ENCODE peak calls at places on chromosomes 1 and 21, in nine cellular contexts. L is EH; Q is fibroblast of mammary gland; F is choroid plexus epithelial cell; B is stimulated activated naive B cell treated with anti-CD40 and anti-IgM and Interleukin-4, amounts not matched to agents 10 μg/mL and 1 μg/mL and 100 μg/mL, for 72 hours; H is fibroblast of pulmonary artery; S is pancreas; D is neural crest cell; M is BJ. Z is an unnamed sample.

GRCh38 chr1:218674280-218674773 is 329.2 kb downstream of the TGFB2 start:
- DNase-seq in L (peak; percentile 87), Q (peak; percentile 48), F (peak; percentile 98), B (no peak), H (peak; percentile 90), S (no peak), D (peak; percentile 21), M (peak; percentile 43), Z (peak; percentile 43)

GRCh38 chr1:232226197-232226681 is 403.7 kb downstream of the SIPA1L2 start:
- DNase-seq in L (peak; percentile 89), Q (peak; percentile 56), F (peak; percentile 60), B (no peak), H (peak; percentile 31), S (no peak), D (no peak), M (peak; percentile 60), Z (no peak)

GRCh38 chr1:228339766-228340685 is 66.6 kb downstream of the TRIM11 start:
- DNase-seq in L (no peak), Q (no peak), F (no peak), B (no peak), H (no peak), S (peak; percentile 11), D (no peak), M (no peak), Z (no peak)

GRCh38 chr1:230054092-230054749 is 12.8 kb upstream of the GALNT2 start:
- DNase-seq in L (no peak), Q (no peak), F (no peak), B (no peak), H (no peak), S (no peak), D (no peak), M (no peak), Z (no peak)

GRCh38 chr1:14561014-14561693 is 37.3 kb upstream of the KAZN start:
- DNase-seq in L (no peak), Q (peak; percentile 71), F (no peak), B (no peak), H (no peak), S (no peak), D (no peak), M (no peak), Z (no peak)

GRCh38 chr1:182397653-182398388 is 2.6 kb downstream of the TEDDM1 start:
- DNase-seq in L (peak; percentile 17), Q (peak; percentile 31), F (peak; percentile 17), B (no peak), H (no peak), S (no peak), D (no peak), M (no peak), Z (no peak)

GRCh38 chr1:223225061-223225460 is 82.0 kb upstream of the TLR5 start:
- DNase-seq in L (no peak), Q (no peak), F (no peak), B (no peak), H (no peak), S (no peak), D (no peak), M (no peak), Z (no peak)

GRCh38 chr21:32463367-32463766 is 50.9 kb downstream of the EVA1C start:
- DNase-seq in L (peak; percentile 91), Q (peak; percentile 73), F (peak; percentile 31), B (no peak), H (peak; percentile 82), S (no peak), D (no peak), M (peak; percentile 36), Z (no peak)

GRCh38 chr1:52659851-52660596 is 27.1 kb downstream of the SHISAL2A start:
- DNase-seq in L (peak; percentile 57), Q (no peak), F (no peak), B (no peak), H (no peak), S (no peak), D (no peak), M (no peak), Z (no peak)

GRCh38 chr1:37473431-37474050 is 839 bp upstream of the ZC3H12A start:
- DNase-seq in L (peak; percentile 36), Q (no peak), F (peak; percentile 50), B (no peak), H (no peak), S (no peak), D (no peak), M (no peak), Z (no peak)

GRCh38 chr1:1510912-1511532 is 940 bp upstream of the ATAD3A start:
- DNase-seq in L (peak; percentile 8), Q (peak; percentile 19), F (peak; percentile 13), B (no peak), H (no peak), S (no peak), D (no peak), M (no peak), Z (no peak)

GRCh38 chr1:204177133-204177532 is 11.0 kb upstream of the REN start:
- DNase-seq in L (no peak), Q (peak; percentile 19), F (no peak), B (no peak), H (no peak), S (no peak), D (no peak), M (no peak), Z (no peak)

GRCh38 chr1:196002906-196003305 is 605.3 kb downstream of the KCNT2 start:
- DNase-seq in L (peak; percentile 1), Q (no peak), F (peak; percentile 24), B (no peak), H (peak; percentile 28), S (no peak), D (no peak), M (no peak), Z (no peak)

GRCh38 chr1:116666747-116667576 is 571 bp downstream of the IGSF3 start:
- DNase-seq in L (no peak), Q (no peak), F (no peak), B (no peak), H (no peak), S (no peak), D (no peak), M (no peak), Z (no peak)